ENCODE peak calls at places on chromosomes 4 and X, in seven cellular contexts. S is ovary, E is testis, J is thoracic aorta, G is DND-41, Y is fibroblast of pulmonary artery, I is cardiac fibroblast. Z is an unnamed sample.

GRCh38 chr4:189162073-189162789 is 778.4 kb upstream of the FRG1 start:
- DNase-seq in J (no peak), I (no peak), E (no peak), S (no peak), Y (no peak), G (no peak), Z (no peak)

GRCh38 chr4:128288689-128289106 is 1.1 kb upstream of the PGRMC2 start:
- DNase-seq in Y (peak; percentile 56), I (peak; percentile 49), S (no peak), G (peak; percentile 39), J (no peak), E (no peak), Z (peak; percentile 37)

GRCh38 chr4:90148574-90149170 is 21.5 kb downstream of the CCSER1 start:
- DNase-seq in J (no peak), G (no peak), Y (no peak), E (no peak), I (no peak), S (no peak), Z (no peak)

GRCh38 chrX:150213481-150214030 is 149.6 kb upstream of the MAMLD1 start:
- DNase-seq in J (no peak), Y (no peak), I (no peak), E (no peak), G (no peak), S (no peak), Z (no peak)

GRCh38 chr4:4386296-4386735 is 586 bp upstream of the NSG1 start:
- DNase-seq in Y (peak; percentile 48), E (no peak), G (peak; percentile 75), S (peak; percentile 69), I (peak; percentile 26), J (no peak), Z (peak; percentile 53)

GRCh38 chr4:140353836-140354235 is 19.6 kb upstream of the SCOC start:
- DNase-seq in J (no peak), I (no peak), Y (no peak), G (peak; percentile 27), S (no peak), E (no peak), Z (no peak)

GRCh38 chr4:144575181-144575580 is 70.8 kb upstream of the HHIP start:
- DNase-seq in I (peak; percentile 80), S (no peak), E (peak; percentile 48), Y (peak; percentile 53), G (no peak), J (no peak), Z (no peak)

GRCh38 chr4:128528793-128529553 is 241.4 kb upstream of the PGRMC2 start:
- DNase-seq in Y (peak; percentile 97), S (no peak), G (no peak), I (peak; percentile 100), J (peak; percentile 55), E (no peak), Z (no peak)

GRCh38 chr4:48016141-48017107 is at the start of the genes CNGA1 and NIPAL1:
- DNase-seq in I (peak; percentile 57), G (no peak), Y (peak; percentile 69), J (peak; percentile 10), E (peak; percentile 90), S (peak; percentile 51), Z (peak; percentile 69)

GRCh38 chrX:12794654-12795053 is 3.4 kb downstream of the PRPS2 start:
- DNase-seq in G (no peak), S (no peak), Y (peak; percentile 33), J (no peak), E (no peak), I (no peak), Z (no peak)

GRCh38 chrX:136863826-136864225 is 16.7 kb downstream of the RBMX start:
- DNase-seq in S (no peak), G (no peak), J (no peak), E (no peak), I (no peak), Y (no peak), Z (no peak)

GRCh38 chr4:51842167-51842553 is 793 bp upstream of the DCUN1D4 start:
- DNase-seq in S (peak; percentile 47), E (peak; percentile 46), J (peak; percentile 18), Y (peak; percentile 38), G (no peak), I (no peak), Z (peak; percentile 14)

GRCh38 chr4:184216436-184217004 is 1.2 kb downstream of the ENPP6 start:
- DNase-seq in E (no peak), G (no peak), I (no peak), Y (no peak), J (no peak), S (no peak), Z (no peak)

GRCh38 chrX:32524385-32524784 is 687.0 kb downstream of the DMD start:
- DNase-seq in Y (no peak), E (no peak), S (no peak), I (no peak), J (no peak), G (no peak), Z (no peak)

GRCh38 chr4:106763044-106763443 is 273.1 kb downstream of the DKK2 start:
- DNase-seq in S (no peak), G (no peak), E (no peak), J (no peak), I (peak; percentile 28), Y (peak; percentile 9), Z (no peak)

GRCh38 chrX:130771648-130772312 is 131.2 kb downstream of the ENOX2 start:
- DNase-seq in G (no peak), J (no peak), E (no peak), Y (no peak), S (no peak), I (no peak), Z (no peak)

GRCh38 chr4:25154594-25155265 is 5.5 kb downstream of the SEPSECS start:
- DNase-seq in E (no peak), S (no peak), I (no peak), Y (no peak), J (no peak), G (no peak), Z (no peak)

GRCh38 chr4:8090312-8090711 is 68.3 kb downstream of the ABLIM2 start:
- DNase-seq in I (peak; percentile 60), G (no peak), S (no peak), E (no peak), J (no peak), Y (peak; percentile 57), Z (peak; percentile 56)

GRCh38 chr4:87330761-87331160 is 8.1 kb upstream of the HSD17B13 start:
- DNase-seq in J (no peak), S (no peak), E (no peak), Y (no peak), G (no peak), I (no peak), Z (no peak)

GRCh38 chr4:82097504-82097903 is 276.3 kb downstream of the HNRNPD start:
- DNase-seq in Y (no peak), I (no peak), S (no peak), E (no peak), J (no peak), G (no peak), Z (peak; percentile 8)

GRCh38 chr4:10731162-10731561 is 46.6 kb upstream of the CLNK start:
- DNase-seq in S (no peak), I (no peak), Y (no peak), J (no peak), E (no peak), G (no peak), Z (no peak)

GRCh38 chr4:103907414-103907813 is 187.6 kb upstream of the TACR3 start:
- DNase-seq in S (no peak), J (no peak), G (no peak), I (no peak), Y (no peak), E (no peak), Z (no peak)

GRCh38 chrX:14015294-14015693 is 14.4 kb downstream of the GEMIN8 start:
- DNase-seq in I (peak; percentile 43), G (no peak), Y (peak; percentile 25), E (no peak), J (no peak), S (no peak), Z (no peak)

DNA sequence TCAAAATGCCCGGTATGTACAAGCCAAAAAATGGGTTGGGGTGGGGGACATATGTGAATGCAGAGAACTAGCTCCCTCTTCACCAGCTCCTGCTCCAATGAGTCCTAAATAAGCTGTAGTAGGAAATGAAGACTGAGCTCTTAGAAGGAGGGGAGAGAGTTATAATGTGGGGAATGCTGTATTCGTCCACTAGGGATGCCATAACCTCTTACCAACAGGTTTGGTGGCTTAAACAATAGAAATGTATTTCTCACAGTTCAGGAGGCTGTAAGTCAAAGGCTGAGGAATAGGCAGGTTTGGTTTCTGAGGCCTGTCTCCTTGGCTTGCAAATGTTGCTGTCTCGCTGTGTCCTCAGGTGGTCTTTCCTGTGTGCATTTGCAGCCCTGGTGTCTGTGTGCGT is 4.4 kb upstream of the INPP4B start:
- DNase-seq in E (no peak), I (peak; percentile 17), J (no peak), S (no peak), G (no peak), Y (peak; percentile 14), Z (no peak)
- TF ChIP-seq CTCF in E (no peak), I (peak; percentile 36), J (peak; percentile 31), S (no peak), G (peak; percentile 51), Y (peak; percentile 46), Z (no peak)

GRCh38 chr4:70269674-70270073 is 27.3 kb downstream of the CSN3 start:
- DNase-seq in Y (peak; percentile 27), G (no peak), S (no peak), E (no peak), I (peak; percentile 2), J (no peak), Z (no peak)
- TF ChIP-seq CTCF in Y (peak; percentile 29), G (peak; percentile 34), S (no peak), E (no peak), I (no peak), J (no peak), Z (no peak)

GRCh38 chr4:137823007-137823406 is 290.7 kb upstream of the PCDH18 start:
- DNase-seq in E (no peak), Y (no peak), J (no peak), S (no peak), I (peak; percentile 8), G (no peak), Z (no peak)

GRCh38 chr4:137825505-137825904 is 293.2 kb upstream of the PCDH18 start:
- DNase-seq in G (no peak), S (no peak), J (no peak), I (no peak), E (no peak), Y (no peak), Z (no peak)

GRCh38 chr4:137819964-137820383 is 287.7 kb upstream of the PCDH18 start:
- DNase-seq in J (no peak), I (peak; percentile 78), S (no peak), G (peak; percentile 17), E (peak; percentile 22), Y (peak; percentile 79), Z (no peak)
- TF ChIP-seq CTCF in J (no peak), I (peak; percentile 69), S (no peak), G (peak; percentile 63), E (no peak), Y (peak; percentile 84), Z (no peak)

DNA sequence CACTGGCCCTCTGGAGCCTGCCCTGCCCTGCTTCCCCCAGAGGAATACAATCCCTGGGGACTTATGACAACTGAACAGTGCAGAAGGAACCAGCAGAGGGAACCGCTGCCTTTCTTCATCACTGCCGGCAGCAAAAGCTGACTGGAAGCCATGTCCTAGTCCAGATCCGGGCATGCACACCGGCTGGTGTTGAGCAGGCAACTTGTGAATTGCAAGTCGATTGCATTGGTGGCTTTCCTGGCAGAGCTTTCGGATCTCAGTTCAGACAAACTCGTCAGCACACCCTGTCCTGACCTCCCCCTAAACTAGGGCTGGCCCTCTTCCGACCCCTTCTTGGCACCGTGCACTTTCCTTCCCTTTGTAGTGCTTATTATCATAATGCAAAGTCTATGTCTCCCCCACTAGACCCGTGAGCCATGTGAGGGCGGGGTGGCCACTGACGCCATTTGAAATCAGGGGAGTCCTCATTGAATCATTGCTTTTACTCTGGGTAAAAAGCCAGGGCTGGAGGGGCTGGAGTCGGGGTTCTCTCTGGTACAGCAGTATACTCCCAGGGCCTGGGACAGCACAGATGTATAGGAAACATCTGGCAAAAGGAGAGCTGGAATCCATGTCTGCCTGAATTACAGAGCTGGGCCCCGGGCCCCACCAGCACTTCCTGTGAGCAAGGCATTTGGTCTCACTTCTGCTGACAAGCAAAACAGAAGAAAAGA is 1.8 kb downstream of the ARHGAP4 start:
- DNase-seq in J (no peak), Y (peak; percentile 64), I (peak; percentile 37), G (peak; percentile 66), E (peak; percentile 67), S (peak; percentile 64), Z (peak; percentile 61)
- TF ChIP-seq CTCF in J (no peak), Y (peak; percentile 21), I (peak; percentile 5), G (peak; percentile 67), E (peak; percentile 40), S (no peak), Z (no peak)

Z was measured in activated CD8-positive, alpha-beta T cell treated with anti-CD3 and anti-CD28 coated beads for 36 hours.